ENCODE peak calls at places on chromosomes 5 and 9, in four cellular contexts. T is GM12878, M is H1, X is HepG2. I is an unnamed sample.

GRCh38 chr5:134267366-134268018 is 41.6 kb upstream of the PPP2CA start:
- DNase-seq in X (no peak), M (no peak), T (no peak), I (peak; percentile 19)

GRCh38 chr5:158538506-158539074 is 561.1 kb downstream of the EBF1 start:
- DNase-seq in T (peak; percentile 27), M (peak; percentile 5), X (no peak), I (no peak)

GRCh38 chr9:6975198-6975597 is 217.4 kb downstream of the KDM4C start:
- DNase-seq in T (no peak), M (no peak), X (no peak), I (no peak)

GRCh38 chr5:175664723-175665122 is 6.9 kb downstream of the HRH2 start:
- DNase-seq in X (no peak), M (no peak), T (no peak), I (no peak)

GRCh38 chr5:134131578-134132350 is 17.3 kb downstream of the TCF7 start:
- DNase-seq in T (no peak), X (no peak), M (no peak), I (no peak)

GRCh38 chr5:159094745-159095144 is 5.0 kb downstream of the EBF1 start:
- DNase-seq in M (no peak), X (peak; percentile 8), T (no peak), I (peak; percentile 78)

GRCh38 chr5:145495741-145496140 is 339.4 kb downstream of the PRELID2 start:
- DNase-seq in M (no peak), T (no peak), X (peak; percentile 2), I (no peak)

GRCh38 chr5:131230406-131230805 is 33.4 kb upstream of the CDC42SE2 start:
- DNase-seq in T (no peak), X (peak; percentile 14), M (no peak), I (peak; percentile 20)

GRCh38 chr5:159242153-159242552 is 20.9 kb upstream of the UBLCP1 start:
- DNase-seq in X (no peak), M (no peak), T (no peak), I (no peak)

GRCh38 chr5:165029471-165029870 is 1524.1 kb downstream of the MAT2B start:
- DNase-seq in T (no peak), M (peak; percentile 21), X (peak; percentile 6), I (no peak)

GRCh38 chr9:128162215-128163026 is 2.4 kb downstream of the BBLN start:
- DNase-seq in T (no peak), M (no peak), X (no peak), I (no peak)

GRCh38 chr5:55160493-55161209 is 680 bp downstream of the GPX8 start:
- DNase-seq in M (no peak), X (no peak), T (no peak), I (peak; percentile 26)

GRCh38 chr5:32090755-32091128 is 83.4 kb downstream of the GOLPH3 start:
- DNase-seq in X (no peak), M (no peak), T (no peak), I (no peak)

GRCh38 chr5:763397-763796 is 21.1 kb downstream of the ZDHHC11B start:
- DNase-seq in X (no peak), T (no peak), M (no peak), I (no peak)

GRCh38 chr5:133685402-133686018 is 73.2 kb upstream of the FSTL4 start:
- DNase-seq in X (no peak), T (no peak), M (no peak), I (no peak)

GRCh38 chr9:108088916-108089315 is 599.3 kb upstream of the KLF4 start:
- DNase-seq in T (no peak), X (no peak), M (no peak), I (no peak)

GRCh38 chr9:77495834-77496671 is 152.1 kb downstream of the GNA14 start:
- DNase-seq in X (peak; percentile 8), T (no peak), M (no peak), I (no peak)

GRCh38 chr5:137735531-137736284 is at the start of gene KLHL3:
- DNase-seq in X (peak; percentile 13), M (peak; percentile 76), T (no peak), I (no peak)

GRCh38 chr5:96615223-96615622 is 47.0 kb upstream of the CAST start:
- DNase-seq in X (no peak), T (no peak), M (no peak), I (no peak)

GRCh38 chr5:174053891-174054290 is 8.4 kb downstream of the NSG2 start:
- DNase-seq in T (no peak), X (no peak), M (no peak), I (no peak)

GRCh38 chr9:130948266-130948665 is 9.2 kb upstream of the FIBCD1 start:
- DNase-seq in M (no peak), T (no peak), X (no peak), I (peak; percentile 56)

GRCh38 chr5:68817696-68818695 is 275.8 kb upstream of the SLC30A5 start:
- DNase-seq in M (peak; percentile 41), T (no peak), X (no peak), I (no peak)

GRCh38 chr5:74630387-74631087 is 10.0 kb downstream of the ENC1 start:
- DNase-seq in X (no peak), T (no peak), M (no peak), I (no peak)

GRCh38 chr5:166596043-166596442 is 1695.4 kb upstream of the WWC1 start:
- DNase-seq in X (no peak), T (no peak), M (no peak), I (no peak)

GRCh38 chr9:5470122-5470521 is 19.8 kb downstream of the CD274 start:
- DNase-seq in T (no peak), M (no peak), X (no peak), I (no peak)

GRCh38 chr5:166907314-166907713 is 1384.1 kb upstream of the WWC1 start:
- DNase-seq in T (no peak), M (no peak), X (no peak), I (no peak)

GRCh38 chr5:157574456-157575095 is 999 bp downstream of the ADAM19 start:
- DNase-seq in M (no peak), T (no peak), X (no peak), I (no peak)

GRCh38 chr5:30918171-30918570 is 275.3 kb upstream of the CDH6 start:
- DNase-seq in M (no peak), T (no peak), X (no peak), I (no peak)

GRCh38 chr5:77066823-77067442 is 20.2 kb downstream of the ZBED3 start:
- DNase-seq in M (no peak), X (no peak), T (no peak), I (no peak)
- TF ChIP-seq HDAC6 in M (no peak), X (no peak), T (no peak), I (no peak)

GRCh38 chr5:39780341-39780740 is 355.6 kb upstream of the DAB2 start:
- DNase-seq in X (no peak), M (peak; percentile 3), T (no peak), I (no peak)
- TF ChIP-seq HDAC6 in X (no peak), M (no peak), T (no peak), I (no peak)

DNA sequence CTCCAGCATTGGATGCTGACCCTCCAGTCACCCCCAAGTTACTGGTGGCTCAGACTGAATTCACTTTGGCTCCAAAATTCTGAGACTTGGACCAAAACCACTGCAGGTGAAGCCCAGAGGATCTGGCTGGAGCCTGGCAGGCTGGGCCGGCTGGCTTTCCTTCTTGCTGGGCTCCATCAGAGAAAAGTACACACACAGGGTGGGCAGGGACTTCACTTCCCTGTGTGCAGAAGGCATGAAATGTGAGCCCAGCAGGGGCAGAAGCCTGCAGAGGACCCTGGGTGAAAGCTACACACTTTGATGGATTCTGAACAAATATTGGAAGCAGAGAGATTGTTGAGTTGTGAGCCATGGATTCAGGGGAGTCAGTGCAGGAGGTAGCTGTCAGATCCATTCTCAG is 18.4 kb downstream of the NR4A3 start:
- DNase-seq in M (no peak), X (no peak), T (no peak), I (no peak)
- TF ChIP-seq HDAC6 in M (no peak), X (no peak), T (no peak), I (no peak)

DNA sequence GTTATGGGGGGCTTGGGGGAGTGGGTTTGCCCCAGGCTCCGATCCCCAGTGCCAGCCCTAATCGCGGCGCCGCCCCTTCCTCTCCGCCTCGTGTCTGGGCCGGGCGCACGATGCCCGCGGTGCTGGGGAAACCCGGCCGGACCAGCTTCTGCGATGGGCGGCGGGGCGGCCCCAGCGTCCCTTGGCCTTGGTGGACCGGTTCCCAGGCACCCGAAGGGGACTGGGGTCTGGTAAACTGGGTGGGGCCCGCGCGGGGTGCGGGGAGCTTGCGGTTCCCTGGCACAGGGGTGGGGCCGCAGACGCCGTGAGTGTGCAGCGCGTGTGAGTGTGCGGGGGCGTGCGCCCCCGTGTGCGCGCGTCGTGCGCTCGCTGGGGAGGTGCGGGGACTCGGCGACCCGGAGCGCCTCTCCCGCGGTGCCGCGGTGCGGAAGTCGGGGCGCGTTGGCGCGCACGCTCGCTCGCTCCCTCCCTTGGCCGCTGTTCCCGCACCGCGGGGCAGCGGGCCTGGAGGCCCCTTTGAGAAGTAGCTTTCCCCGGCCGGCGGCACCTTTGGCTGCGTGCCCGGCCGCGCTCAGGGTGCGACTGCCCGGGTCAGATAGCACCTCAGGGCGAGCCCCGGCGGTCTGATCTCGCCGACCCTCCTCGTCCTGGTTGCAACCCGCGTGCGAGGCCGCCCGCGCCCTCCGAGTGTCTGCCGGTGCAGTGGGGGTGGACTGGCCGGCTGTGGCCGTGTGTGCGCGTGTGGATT is 568 bp downstream of the MACIR start:
- DNase-seq in M (no peak), X (peak; percentile 16), T (no peak), I (peak; percentile 67)
- TF ChIP-seq HDAC6 in M (no peak), X (no peak), T (peak; percentile 98), I (peak; percentile 93)

GRCh38 chr9:134913041-134913712 is 4.5 kb downstream of the FCN1 start:
- DNase-seq in X (no peak), M (no peak), T (no peak), I (no peak)
- TF ChIP-seq HDAC6 in X (no peak), M (no peak), T (no peak), I (no peak)